ENCODE peak calls at places on chromosome 12, in ten cellular contexts. I, S, R, N, F, T, D, Z, A and W are unnamed samples.

GRCh38 chr12:130044991-130045621 is 117.2 kb upstream of the FZD10 start:
- DNase-seq in R (no peak), I (peak), F (no peak), D (peak), Z (no peak), N (no peak), A (no peak), S (no peak), T (no peak), W (no peak)

GRCh38 chr12:47964102-47964723 is 817 bp downstream of the TMEM106C start:
- DNase-seq in F (no peak), I (peak), S (no peak), D (no peak), T (no peak), A (no peak), R (no peak), N (no peak), Z (no peak), W (no peak)

GRCh38 chr12:114858388-114859146 is 174.6 kb upstream of the TBX3 start:
- DNase-seq in S (no peak), N (no peak), R (no peak), Z (no peak), T (no peak), A (no peak), F (no peak), D (peak), I (peak), W (no peak)

GRCh38 chr12:1474059-1474537 is 120.3 kb downstream of the FBXL14 start:
- DNase-seq in N (no peak), S (no peak), D (no peak), T (no peak), A (no peak), Z (peak), R (no peak), I (no peak), F (no peak), W (no peak)

GRCh38 chr12:128818065-128819022 is 5.4 kb downstream of the SLC15A4 start:
- DNase-seq in Z (no peak), R (no peak), I (no peak), S (no peak), A (no peak), D (no peak), N (no peak), F (no peak), T (no peak), W (no peak)

GRCh38 chr12:124664395-124665111 is 97.1 kb upstream of the NCOR2 start:
- DNase-seq in F (no peak), A (peak), I (no peak), D (no peak), T (no peak), R (no peak), S (no peak), Z (no peak), N (no peak), W (no peak)

GRCh38 chr12:47388712-47389111 is 309.0 kb upstream of the AMIGO2 start:
- DNase-seq in I (peak), R (no peak), N (no peak), D (peak), S (no peak), T (no peak), A (no peak), F (no peak), Z (no peak), W (no peak)

GRCh38 chr12:106309671-106310313 is 7.3 kb downstream of the TCP11L2 start:
- DNase-seq in D (no peak), Z (no peak), T (no peak), A (peak), R (no peak), F (no peak), S (no peak), N (no peak), I (no peak), W (no peak)

GRCh38 chr12:63400746-63401145 is 249.7 kb upstream of the AVPR1A start:
- DNase-seq in S (no peak), N (no peak), R (no peak), T (no peak), Z (peak), I (no peak), A (no peak), F (no peak), D (no peak), W (no peak)

GRCh38 chr12:119528241-119528640 is 65.3 kb upstream of the TMEM233 start:
- DNase-seq in I (no peak), Z (no peak), S (no peak), N (no peak), A (no peak), F (no peak), D (no peak), R (no peak), T (no peak), W (no peak)

GRCh38 chr12:28033538-28033915 is 61.0 kb upstream of the PTHLH start:
- DNase-seq in S (no peak), A (no peak), D (no peak), R (no peak), I (no peak), F (no peak), T (no peak), N (no peak), Z (no peak), W (no peak)

GRCh38 chr12:89943461-89943860 is 234.8 kb upstream of the ATP2B1 start:
- DNase-seq in N (no peak), S (no peak), A (no peak), R (no peak), D (no peak), Z (no peak), T (no peak), I (no peak), F (no peak), W (no peak)

GRCh38 chr12:6465467-6466183 is 4.9 kb downstream of the VAMP1 start:
- DNase-seq in S (peak), D (peak), I (peak), F (no peak), R (peak), A (no peak), T (no peak), Z (peak), N (no peak), W (peak)

GRCh38 chr12:52645982-52646381 is 6.0 kb downstream of the KRT2 start:
- DNase-seq in A (no peak), N (no peak), Z (no peak), I (peak), S (no peak), F (no peak), D (no peak), R (no peak), T (no peak), W (no peak)

GRCh38 chr12:32618115-32618514 is 61.0 kb upstream of the DNM1L start:
- DNase-seq in R (no peak), D (no peak), I (no peak), T (no peak), N (no peak), F (no peak), Z (no peak), S (no peak), A (no peak), W (no peak)

GRCh38 chr12:26868505-26869494 is 35.8 kb upstream of the ITPR2 start:
- DNase-seq in I (no peak), F (no peak), D (no peak), R (no peak), T (no peak), N (no peak), S (no peak), A (no peak), Z (no peak), W (no peak)

GRCh38 chr12:108854055-108854452 is 3.3 kb downstream of the SSH1 start:
- DNase-seq in Z (no peak), D (no peak), F (no peak), I (no peak), A (no peak), R (no peak), S (no peak), T (no peak), N (no peak), W (no peak)

GRCh38 chr12:110903511-110903910 is 16.9 kb downstream of the MYL2 start:
- DNase-seq in F (no peak), A (no peak), I (no peak), T (no peak), R (no peak), N (no peak), D (no peak), S (no peak), Z (no peak), W (no peak)

GRCh38 chr12:47999816-48000215 is 4.5 kb downstream of the COL2A1 start:
- DNase-seq in I (no peak), D (no peak), N (no peak), F (no peak), R (no peak), A (no peak), S (no peak), Z (no peak), T (no peak), W (no peak)

GRCh38 chr12:31726575-31726974 is 2.2 kb downstream of the AMN1 start:
- DNase-seq in Z (no peak), I (no peak), F (no peak), S (no peak), D (no peak), T (no peak), R (no peak), N (no peak), A (no peak), W (no peak)

GRCh38 chr12:45244561-45245348 is 28.9 kb downstream of the ANO6 start:
- DNase-seq in R (no peak), S (no peak), Z (no peak), I (no peak), D (no peak), T (no peak), F (no peak), A (no peak), N (no peak), W (no peak)

GRCh38 chr12:109252799-109253198 is 56.3 kb downstream of the FOXN4 start:
- DNase-seq in R (no peak), A (no peak), D (no peak), Z (no peak), I (no peak), N (no peak), S (no peak), T (no peak), F (no peak), W (no peak)

GRCh38 chr12:3455312-3455711 is 35.7 kb upstream of the PRMT8 start:
- DNase-seq in N (no peak), S (no peak), D (no peak), R (no peak), T (no peak), A (no peak), Z (no peak), F (no peak), I (peak), W (no peak)